ENCODE peak calls at places on chromosome 14, in six cellular contexts. D is IMR-90, T is H1, E is neuronal stem cell, R is H9, L is trophoblast cell. W is an unnamed sample.

GRCh38 chr14:69574266-69574953 is at the start of gene CCDC177:
- DNase-seq in T (no peak), R (peak; percentile 75), E (peak; percentile 79), L (peak; percentile 40), D (peak; percentile 48), W (peak; percentile 56)

GRCh38 chr14:70601162-70601561 is 707 bp upstream of the MED6 start:
- DNase-seq in T (no peak), D (peak; percentile 13), L (peak; percentile 39), E (no peak), R (no peak), W (peak; percentile 41)

GRCh38 chr14:57833304-57833703 is 32.6 kb downstream of the SLC35F4 start:
- DNase-seq in L (no peak), E (no peak), R (no peak), D (peak; percentile 88), T (no peak), W (no peak)

GRCh38 chr14:87108726-87109125 is 884.3 kb downstream of the GALC start:
- DNase-seq in T (no peak), D (peak; percentile 84), E (no peak), L (no peak), R (no peak), W (peak; percentile 56)

GRCh38 chr14:68784298-68784910 is 8.5 kb downstream of the ZFP36L1 start:
- DNase-seq in L (no peak), D (no peak), R (no peak), E (no peak), T (no peak), W (peak; percentile 67)

GRCh38 chr14:78519863-78520262 is 349.7 kb downstream of the NRXN3 start:
- DNase-seq in E (peak; percentile 72), R (peak; percentile 53), T (peak; percentile 31), L (no peak), D (peak; percentile 4), W (peak; percentile 7)

GRCh38 chr14:23154876-23155587 is 28.4 kb downstream of the SLC7A8 start:
- DNase-seq in D (peak; percentile 89), E (no peak), T (no peak), R (peak; percentile 80), L (no peak), W (peak; percentile 89)

GRCh38 chr14:85617799-85618198 is 87.9 kb downstream of the FLRT2 start:
- DNase-seq in D (no peak), R (no peak), T (no peak), L (no peak), E (no peak), W (no peak)

GRCh38 chr14:97602438-97603117 is 805.4 kb downstream of the VRK1 start:
- DNase-seq in L (no peak), T (no peak), E (no peak), R (no peak), D (no peak), W (no peak)

GRCh38 chr14:94074534-94074933 is 6.5 kb downstream of the DDX24 start:
- DNase-seq in E (no peak), L (no peak), R (no peak), T (no peak), D (no peak), W (no peak)

GRCh38 chr14:72457641-72458040 is 436.3 kb downstream of the DPF3 start:
- DNase-seq in R (no peak), T (no peak), D (peak; percentile 83), L (peak; percentile 84), E (no peak), W (peak; percentile 68)

GRCh38 chr14:61107148-61107641 is 126.2 kb downstream of the SLC38A6 start:
- DNase-seq in E (no peak), L (no peak), T (no peak), D (no peak), R (no peak), W (no peak)

GRCh38 chr14:30243805-30244204 is 315.2 kb upstream of the G2E3 start:
- DNase-seq in T (no peak), R (no peak), D (peak; percentile 85), L (no peak), E (no peak), W (no peak)

GRCh38 chr14:55731881-55732498 is 152.0 kb downstream of the KTN1 start:
- DNase-seq in D (peak; percentile 24), R (peak; percentile 44), E (peak; percentile 43), L (no peak), T (no peak), W (no peak)

GRCh38 chr14:23068792-23069412 is 11.6 kb upstream of the CDH24 start:
- DNase-seq in E (peak; percentile 89), T (peak; percentile 84), L (peak; percentile 92), R (peak; percentile 91), D (peak; percentile 93), W (peak; percentile 95)

GRCh38 chr14:55327179-55327578 is 56.0 kb downstream of the FBXO34 start:
- DNase-seq in R (no peak), E (no peak), D (no peak), L (no peak), T (no peak), W (no peak)

GRCh38 chr14:59181804-59182203 is 6.7 kb upstream of the DAAM1 start:
- DNase-seq in T (no peak), E (no peak), L (no peak), D (no peak), R (no peak), W (no peak)

GRCh38 chr14:73368621-73369020 is 89.7 kb downstream of the NUMB start:
- DNase-seq in D (peak; percentile 9), L (no peak), R (no peak), T (no peak), E (no peak), W (peak; percentile 48)

GRCh38 chr14:22479781-22480464 is 109.1 kb downstream of the DAD1 start:
- DNase-seq in D (no peak), E (no peak), L (no peak), T (no peak), R (no peak), W (no peak)

GRCh38 chr14:71491925-71492324 is 440.3 kb upstream of the RGS6 start:
- DNase-seq in R (no peak), T (no peak), D (peak; percentile 41), E (no peak), L (no peak), W (peak; percentile 14)

GRCh38 chr14:94796278-94796677 is 26.4 kb upstream of the GSC start:
- DNase-seq in R (no peak), D (no peak), E (no peak), L (no peak), T (no peak), W (no peak)

GRCh38 chr14:57323703-57324102 is 54.9 kb downstream of the AP5M1 start:
- DNase-seq in D (no peak), R (no peak), E (no peak), L (no peak), T (no peak), W (no peak)

GRCh38 chr14:85090681-85091080 is 439.3 kb upstream of the FLRT2 start:
- DNase-seq in D (peak; percentile 1), L (no peak), T (no peak), E (no peak), R (no peak), W (no peak)

GRCh38 chr14:31230559-31230958 is 23.0 kb upstream of the HECTD1 start:
- DNase-seq in T (no peak), E (no peak), R (no peak), D (no peak), L (no peak), W (no peak)

GRCh38 chr14:71511152-71511551 is 421.1 kb upstream of the RGS6 start:
- DNase-seq in E (no peak), T (no peak), R (no peak), L (no peak), D (no peak), W (no peak)

GRCh38 chr14:21069388-21070082 is 569 bp upstream of the ARHGEF40 start:
- DNase-seq in R (peak; percentile 79), D (peak; percentile 29), L (no peak), T (no peak), E (peak; percentile 69), W (peak; percentile 59)

GRCh38 chr14:21066882-21067502 is 3.1 kb upstream of the ARHGEF40 start:
- DNase-seq in E (no peak), R (no peak), D (no peak), L (no peak), T (no peak), W (peak; percentile 19)

GRCh38 chr14:21070083-21070609 is at the start of gene ARHGEF40:
- DNase-seq in R (peak; percentile 50), L (peak; percentile 29), E (no peak), T (no peak), D (peak; percentile 33), W (peak; percentile 53)

GRCh38 chr14:21070610-21071224 is 613 bp downstream of the ARHGEF40 start:
- DNase-seq in D (peak; percentile 46), L (no peak), R (peak; percentile 81), E (peak; percentile 84), T (no peak), W (peak; percentile 75)

GRCh38 chr14:21068521-21069387 is 1.4 kb upstream of the ARHGEF40 start:
- DNase-seq in T (no peak), R (peak; percentile 63), D (peak; percentile 52), E (peak; percentile 61), L (peak; percentile 46), W (peak; percentile 66)
- H2BK120ac ChIP-seq in T (no peak overlapping the region), R (no peak overlapping the region), D (peak overlapping the region; percentile 26), E (peak overlapping the region; percentile 48), L (peak overlapping the region; percentile 20), W (no peak overlapping the region)

GRCh38 chr14:48703728-48704467 is 882.3 kb downstream of the RPS29 start:
- DNase-seq in R (no peak), T (no peak), E (no peak), D (no peak), L (no peak), W (no peak)

GRCh38 chr14:48704639-48705038 is 881.5 kb downstream of the RPS29 start:
- DNase-seq in T (no peak), D (no peak), R (no peak), E (no peak), L (no peak), W (no peak)

DNA sequence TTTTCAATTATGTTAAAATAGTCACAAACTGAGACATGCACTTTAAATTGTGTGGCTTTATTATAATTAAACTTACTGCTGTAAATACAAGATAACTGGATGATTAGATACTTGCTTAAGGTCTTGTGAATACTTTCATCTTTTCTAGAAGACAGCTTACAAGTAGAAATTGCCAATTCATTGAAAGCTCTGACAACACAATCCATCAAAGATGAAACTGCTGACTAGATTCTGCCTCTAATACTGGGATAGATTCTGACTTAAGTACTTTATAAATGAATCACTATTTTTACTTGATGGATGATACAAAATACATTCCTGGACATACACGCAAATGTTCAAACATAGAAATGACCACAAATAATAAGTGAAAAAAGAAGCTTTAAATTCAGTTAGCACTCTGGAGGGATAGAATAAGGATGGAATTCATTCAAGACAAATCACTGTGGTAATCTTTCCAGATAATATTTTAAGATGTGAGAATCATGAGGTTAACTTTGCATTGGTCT is 876.8 kb downstream of the RPS29 start:
- DNase-seq in T (no peak), R (no peak), L (no peak), D (no peak), E (no peak), W (no peak)
- H4K91ac ChIP-seq in T (no peak overlapping the region), R (no peak overlapping the region), L (no peak overlapping the region), D (no peak overlapping the region), E (no peak overlapping the region), W (no peak overlapping the region)

DNA sequence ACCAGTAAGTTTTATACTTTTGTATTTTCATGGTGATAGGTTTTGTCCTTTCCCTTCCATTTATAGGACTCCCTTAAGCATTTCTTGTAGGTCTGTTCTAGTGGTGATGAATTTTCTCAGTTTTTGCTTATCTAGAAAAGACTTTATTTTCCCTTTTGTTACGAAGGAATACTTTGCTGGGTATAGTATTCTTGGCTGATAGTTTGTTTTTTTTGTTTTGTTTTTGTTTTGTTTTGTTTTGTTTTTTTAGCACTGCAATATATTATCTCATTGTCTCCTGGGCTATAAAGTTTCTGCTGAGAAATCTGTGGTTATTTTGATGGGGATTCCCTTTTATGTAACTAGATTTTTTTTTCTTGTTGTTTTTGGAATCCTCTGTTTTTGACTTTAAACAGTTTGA is 67.7 kb downstream of the FBXO33 start:
- DNase-seq in T (no peak), L (no peak), D (no peak), E (no peak), R (no peak), W (no peak)
- H3K27ac ChIP-seq in T (no peak overlapping the region), L (no peak overlapping the region), D (no peak overlapping the region), E (no peak overlapping the region), R (no peak overlapping the region), W (no peak overlapping the region)

GRCh38 chr14:104682107-104682593 is 7.3 kb upstream of the INF2 start:
- DNase-seq in T (peak; percentile 85), R (peak; percentile 96), E (no peak), L (peak; percentile 88), D (no peak), W (no peak)
- H2BK120ac ChIP-seq in T (peak overlapping the region; percentile 50), R (no peak overlapping the region), E (peak overlapping the region; percentile 93), L (peak overlapping the region; percentile 96), D (peak overlapping the region; percentile 87), W (peak overlapping the region; percentile 93)

W was measured in mesenchymal stem cell.